ENCODE peak calls at places on chromosomes 12 and 14, in four cellular contexts. X, K, M and E are unnamed samples.

GRCh38 chr14:23049011-23049410 is 7.0 kb downstream of the PSMB11 start:
- DNase-seq in X (no peak), K (no peak), M (no peak), E (no peak)

GRCh38 chr12:97752129-97752528 is 289.5 kb downstream of the RMST start:
- DNase-seq in X (no peak), K (no peak), M (no peak), E (no peak)

GRCh38 chr14:94923771-94924170 is 153.9 kb upstream of the GSC start:
- DNase-seq in X (no peak), K (no peak), M (no peak), E (no peak)

GRCh38 chr12:8548192-8548591 is 7.5 kb upstream of the CLEC4E start:
- DNase-seq in X (no peak), K (no peak), M (no peak), E (no peak)

GRCh38 chr14:68563256-68564131 is 229.4 kb downstream of the ZFP36L1 start:
- DNase-seq in X (no peak), K (no peak), M (peak), E (no peak)

GRCh38 chr12:96247567-96247962 is 53.4 kb downstream of the ELK3 start:
- DNase-seq in X (no peak), K (no peak), M (peak), E (no peak)

GRCh38 chr14:90624228-90624627 is 192.0 kb downstream of the TTC7B start:
- DNase-seq in X (no peak), K (no peak), M (peak), E (no peak)

GRCh38 chr14:68789002-68789797 is 3.7 kb downstream of the ZFP36L1 start:
- DNase-seq in X (no peak), K (peak), M (peak), E (no peak)

GRCh38 chr14:90871605-90872233 is 55.5 kb upstream of the TTC7B start:
- DNase-seq in X (peak), K (no peak), M (peak), E (peak)

GRCh38 chr12:123952037-123952436 is 20.6 kb downstream of the CCDC92 start:
- DNase-seq in X (no peak), K (no peak), M (no peak), E (no peak)

GRCh38 chr14:66088661-66089060 is 397.5 kb upstream of the CCDC196 start:
- DNase-seq in X (no peak), K (no peak), M (no peak), E (no peak)

GRCh38 chr14:35333347-35333730 is 41.2 kb downstream of the PSMA6 start:
- DNase-seq in X (no peak), K (no peak), M (no peak), E (no peak)

GRCh38 chr12:6664902-6665301 is 2.0 kb upstream of the ING4 start:
- DNase-seq in X (no peak), K (no peak), M (no peak), E (no peak)

GRCh38 chr12:8678661-8679111 is 16.1 kb upstream of the MFAP5 start:
- DNase-seq in X (no peak), K (no peak), M (peak), E (no peak)

GRCh38 chr14:101927859-101928258 is 36.5 kb upstream of the DYNC1H1 start:
- DNase-seq in X (peak), K (no peak), M (no peak), E (no peak)

GRCh38 chr14:72947366-72948160 is 21.3 kb downstream of the DCAF4 start:
- DNase-seq in X (no peak), K (no peak), M (peak), E (no peak)

GRCh38 chr12:22046090-22046967 is at the start of gene CMAS:
- DNase-seq in X (peak), K (peak), M (peak), E (no peak)

GRCh38 chr14:68042591-68043210 is 223.1 kb downstream of the RAD51B start:
- DNase-seq in X (no peak), K (no peak), M (peak), E (peak)

GRCh38 chr12:122067966-122068365 is 10.6 kb upstream of the MLXIP start:
- DNase-seq in X (no peak), K (no peak), M (no peak), E (no peak)

GRCh38 chr12:25051171-25051570 is 102.3 kb upstream of the BCAT1 start:
- DNase-seq in X (no peak), K (no peak), M (no peak), E (no peak)

GRCh38 chr12:52358575-52359350 is 8.5 kb downstream of the KRT85 start:
- DNase-seq in X (no peak), K (no peak), M (no peak), E (no peak)

GRCh38 chr14:20190596-20190995 is at the start of gene OR11G2:
- DNase-seq in X (no peak), K (no peak), M (no peak), E (no peak)

GRCh38 chr14:93064411-93065271 is 51.1 kb downstream of the ITPK1 start:
- DNase-seq in X (no peak), K (no peak), M (no peak), E (no peak)

GRCh38 chr14:21070610-21071224 is 613 bp downstream of the ARHGEF40 start:
- DNase-seq in X (no peak), K (peak), M (no peak), E (no peak)

GRCh38 chr14:101097109-101097793 is 193.7 kb upstream of the RTL1 start:
- DNase-seq in X (no peak), K (no peak), M (peak), E (peak)

GRCh38 chr12:113914806-113915205 is 51.3 kb downstream of the RBM19 start:
- DNase-seq in X (no peak), K (no peak), M (no peak), E (no peak)

GRCh38 chr12:120529641-120530314 is 820 bp upstream of the COQ5 start:
- DNase-seq in X (no peak), K (peak), M (peak), E (no peak)

GRCh38 chr14:101398011-101398410 is 163.3 kb upstream of the DIO3 start:
- DNase-seq in X (no peak), K (no peak), M (no peak), E (no peak)

GRCh38 chr14:101554991-101555668 is 6.2 kb upstream of the DIO3 start:
- DNase-seq in X (no peak), K (no peak), M (no peak), E (no peak)

GRCh38 chr12:43914923-43915468 is 79.1 kb downstream of the TMEM117 start:
- DNase-seq in X (no peak), K (no peak), M (peak), E (no peak)

GRCh38 chr12:67068773-67069450 is 200.2 kb upstream of the CAND1 start:
- DNase-seq in X (no peak), K (peak), M (no peak), E (no peak)

GRCh38 chr14:75871181-75871880 is 110.5 kb downstream of the TGFB3 start:
- DNase-seq in X (no peak), K (no peak), M (no peak), E (no peak)

GRCh38 chr12:14883663-14884062 is 2.0 kb downstream of the MGP start:
- DNase-seq in X (no peak), K (no peak), M (no peak), E (no peak)

GRCh38 chr14:24132061-24132685 is 1.7 kb downstream of the FITM1 start:
- DNase-seq in X (no peak), K (no peak), M (no peak), E (no peak)

GRCh38 chr12:42059127-42059526 is 85.5 kb downstream of the GXYLT1 start:
- DNase-seq in X (no peak), K (no peak), M (no peak), E (no peak)

GRCh38 chr14:70642313-70643235 is 858 bp downstream of the TTC9 start:
- DNase-seq in X (no peak), K (peak), M (no peak), E (no peak)

GRCh38 chr12:49131973-49132461 is 822 bp upstream of the TUBA1B start:
- DNase-seq in X (no peak), K (no peak), M (peak), E (no peak)